ENCODE peak calls at places on chromosomes 16 and 17, in five cellular contexts. K is GM12878, B is GM12891, T is K562, E is HepG2. W is an unnamed sample.

GRCh38 chr17:83088451-83089321 is 9.3 kb downstream of the METRNL start:
- DNase-seq in T (no peak), B (no peak), E (no peak), K (no peak), W (no peak)

GRCh38 chr16:20515580-20516179 is 60.5 kb downstream of the ACSM2B start:
- DNase-seq in E (peak), K (no peak), B (no peak), T (no peak), W (no peak)

GRCh38 chr17:39740357-39741111 is 2.8 kb downstream of the GRB7 start:
- DNase-seq in T (peak), E (peak), K (no peak), B (no peak), W (peak)

GRCh38 chr16:9797306-9797705 is 384.9 kb downstream of the GRIN2A start:
- DNase-seq in T (no peak), E (peak), K (no peak), B (no peak), W (no peak)

GRCh38 chr16:11080327-11080967 is 136.1 kb downstream of the CLEC16A start:
- DNase-seq in K (no peak), T (no peak), B (no peak), E (no peak), W (no peak)

GRCh38 chr17:4499431-4500187 is 928 bp downstream of the SPNS2 start:
- DNase-seq in B (no peak), K (no peak), T (no peak), E (no peak), W (no peak)

GRCh38 chr17:54814371-54814770 is 86.3 kb upstream of the TOM1L1 start:
- DNase-seq in K (no peak), B (no peak), T (no peak), E (no peak), W (no peak)

GRCh38 chr16:67594956-67595355 is 32.6 kb downstream of the CTCF start:
- DNase-seq in T (no peak), B (no peak), K (no peak), E (no peak), W (no peak)

GRCh38 chr17:38658741-38659345 is 15.9 kb downstream of the EPOP start:
- DNase-seq in K (no peak), B (no peak), E (no peak), T (no peak), W (no peak)

GRCh38 chr16:50316848-50317630 is 50.7 kb downstream of the ADCY7 start:
- DNase-seq in E (no peak), T (no peak), K (no peak), B (no peak), W (no peak)

GRCh38 chr16:7137560-7138330 is 194.9 kb upstream of the RBFOX1 start:
- DNase-seq in E (peak), B (no peak), K (no peak), T (no peak), W (no peak)

GRCh38 chr17:28807925-28808641 is 34.5 kb downstream of the FAM222B start:
- DNase-seq in T (peak), K (no peak), B (no peak), E (peak), W (no peak)

GRCh38 chr17:36778458-36778857 is 158.8 kb upstream of the LHX1 start:
- DNase-seq in T (no peak), E (peak), B (no peak), K (no peak), W (no peak)

GRCh38 chr16:80693553-80693952 is 110.8 kb downstream of the CDYL2 start:
- DNase-seq in T (no peak), B (no peak), E (no peak), K (no peak), W (no peak)

GRCh38 chr17:47806026-47806912 is 15.3 kb downstream of the OSBPL7 start:
- DNase-seq in B (no peak), T (no peak), K (no peak), E (no peak), W (no peak)

GRCh38 chr16:79008036-79008868 is 592.3 kb downstream of the MAF start:
- DNase-seq in B (no peak), T (peak), K (no peak), E (no peak), W (no peak)

GRCh38 chr16:57619606-57620315 is 8.7 kb upstream of the ADGRG1 start:
- DNase-seq in K (no peak), T (no peak), B (no peak), E (peak), W (no peak)

GRCh38 chr17:17535957-17536356 is 39.8 kb upstream of the RASD1 start:
- DNase-seq in K (no peak), T (no peak), E (no peak), B (no peak), W (no peak)

GRCh38 chr17:10127819-10128375 is 70.5 kb downstream of the GAS7 start:
- DNase-seq in K (no peak), E (no peak), B (no peak), T (no peak), W (no peak)

GRCh38 chr17:1469231-1469852 is 13.3 kb upstream of the CRK start:
- DNase-seq in E (no peak), K (no peak), B (no peak), T (no peak), W (no peak)

GRCh38 chr16:5615868-5616642 is 518.5 kb upstream of the EEF2KMT start:
- DNase-seq in E (peak), K (no peak), T (peak), B (peak), W (peak)

GRCh38 chr16:11386054-11386680 is 40.9 kb downstream of the RMI2 start:
- DNase-seq in T (no peak), B (peak), E (no peak), K (no peak), W (peak)

GRCh38 chr17:4535667-4536258 is 19.4 kb downstream of the MYBBP1A start:
- DNase-seq in B (no peak), K (no peak), T (no peak), E (no peak), W (no peak)

GRCh38 chr17:18224053-18224427 is 1.4 kb upstream of the LLGL1 start:
- DNase-seq in E (peak), K (no peak), T (no peak), B (no peak), W (no peak)

GRCh38 chr16:79767597-79768280 is 167.2 kb upstream of the MAF start:
- DNase-seq in K (no peak), T (no peak), E (peak), B (no peak), W (no peak)

GRCh38 chr17:30921544-30922196 is at the start of gene ADAP2:
- DNase-seq in B (peak), T (peak), K (no peak), E (no peak), W (peak)

GRCh38 chr17:17466511-17466910 is 10.3 kb upstream of the MED9 start:
- DNase-seq in T (no peak), B (no peak), K (no peak), E (no peak), W (no peak)

GRCh38 chr16:11130978-11131665 is 124.9 kb downstream of the SOCS1 start:
- DNase-seq in E (no peak), K (no peak), B (no peak), T (no peak), W (no peak)

GRCh38 chr17:75602644-75603043 is 15.0 kb downstream of the MYO15B start:
- DNase-seq in E (no peak), T (no peak), B (no peak), K (no peak), W (no peak)
- TF ChIP-seq TAF1 in E (no peak), T (no peak), B (no peak), K (no peak), W (no peak)

GRCh38 chr17:60169921-60170817 is 20.4 kb downstream of the CA4 start:
- DNase-seq in B (no peak), E (peak), K (no peak), T (peak), W (no peak)
- TF ChIP-seq POLR2A in B (no peak), E (no peak), K (no peak), T (no peak), W (no peak)

GRCh38 chr16:3656491-3657468 is 2.3 kb downstream of the DNASE1 start:
- DNase-seq in B (no peak), T (no peak), E (no peak), K (no peak), W (no peak)

GRCh38 chr16:3652373-3653037 is 2.0 kb upstream of the DNASE1 start:
- DNase-seq in B (no peak), K (no peak), E (peak), T (no peak), W (no peak)

GRCh38 chr16:3655030-3655790 is 719 bp downstream of the DNASE1 start:
- DNase-seq in K (no peak), E (no peak), B (no peak), T (no peak), W (no peak)

GRCh38 chr16:3655791-3656490 is 1.4 kb downstream of the DNASE1 start:
- DNase-seq in B (no peak), T (no peak), E (no peak), K (no peak), W (no peak)

GRCh38 chr16:3654249-3654991 is at the start of gene DNASE1:
- DNase-seq in T (peak), K (peak), B (peak), E (peak), W (peak)
- TF ChIP-seq TAF1 in T (no peak), K (no peak), B (no peak), E (no peak), W (no peak)

DNA sequence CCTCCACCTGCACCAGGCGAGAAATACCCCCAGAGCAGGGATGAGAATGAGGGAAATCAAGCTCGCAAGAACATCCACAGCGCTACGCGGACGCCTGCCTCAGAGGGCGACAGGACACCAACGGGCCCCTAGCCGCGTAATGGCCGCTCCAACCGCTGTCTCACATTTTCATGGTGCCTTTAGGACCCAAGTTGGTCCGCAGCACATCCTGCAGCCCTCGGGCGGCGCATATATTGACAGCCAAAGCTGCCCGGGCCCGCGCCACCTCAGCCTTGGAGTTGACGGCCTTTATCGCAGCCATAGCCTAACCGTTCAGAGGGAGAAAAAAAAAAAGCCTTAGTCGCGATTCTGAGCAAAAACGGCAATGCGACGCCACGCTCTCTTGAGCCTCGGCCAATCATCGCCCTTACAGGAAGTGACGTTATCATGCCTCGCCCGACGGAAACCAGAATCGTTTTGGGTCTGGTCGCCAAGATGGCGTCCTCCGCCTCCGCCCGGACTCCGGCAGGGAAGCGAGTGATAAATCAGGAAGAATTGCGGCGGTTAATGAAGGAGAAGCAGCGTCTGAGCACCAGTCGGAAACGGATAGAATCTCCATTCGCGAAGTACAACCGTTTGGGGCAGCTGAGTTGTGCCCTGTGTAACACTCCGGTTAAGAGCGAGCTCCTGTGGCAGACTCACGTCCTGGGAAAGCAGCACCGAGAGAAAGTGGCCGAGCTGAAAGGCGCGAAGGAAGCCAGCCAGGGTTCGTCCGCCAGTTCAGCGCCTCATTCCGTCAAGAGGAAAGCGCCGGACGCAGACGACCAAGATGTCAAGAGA is at the start of the genes CCT6B and ZNF830:
- DNase-seq in K (peak), T (peak), B (peak), E (peak), W (peak)
- TF ChIP-seq POLR2A in K (peak), T (peak), B (peak), E (peak), W (peak)

GRCh38 chr16:29729116-29729521 is 16.7 kb downstream of the C16orf54 start:
- DNase-seq in K (no peak), B (no peak), T (peak), E (peak), W (no peak)
- TF ChIP-seq TAF1 in K (no peak), B (no peak), T (no peak), E (no peak), W (no peak)

GRCh38 chr16:46920402-46921068 is 36.4 kb downstream of the GPT2 start:
- DNase-seq in E (peak), K (no peak), B (no peak), T (no peak), W (no peak)
- TF ChIP-seq POLR2A in E (no peak), K (no peak), B (no peak), T (no peak), W (no peak)

GRCh38 chr17:6641374-6641818 is 536 bp downstream of the TXNDC17 start:
- DNase-seq in K (no peak), E (no peak), B (no peak), T (no peak), W (no peak)
- TF ChIP-seq TAF1 in K (no peak), E (no peak), B (no peak), T (no peak), W (no peak)

GRCh38 chr16:87395181-87395842 is 3.2 kb downstream of the MAP1LC3B start:
- DNase-seq in B (no peak), E (no peak), K (no peak), T (no peak), W (no peak)

GRCh38 chr16:87391324-87391949 is 699 bp upstream of the MAP1LC3B start:
- DNase-seq in B (no peak), T (peak), E (peak), K (no peak), W (no peak)

GRCh38 chr16:87393680-87394055 is 1.5 kb downstream of the MAP1LC3B start:
- DNase-seq in E (no peak), T (no peak), K (no peak), B (no peak), W (no peak)

GRCh38 chr16:87391950-87392822 is at the start of gene MAP1LC3B:
- DNase-seq in K (peak), T (peak), E (peak), B (peak), W (peak)

GRCh38 chr16:87392823-87393679 is 915 bp downstream of the MAP1LC3B start:
- DNase-seq in B (no peak), E (no peak), K (no peak), T (peak), W (no peak)
- TF ChIP-seq POLR2A in B (no peak), E (no peak), K (no peak), T (no peak), W (no peak)

GRCh38 chr17:78322858-78323455 is 36.9 kb downstream of the SOCS3 start:
- DNase-seq in B (no peak), E (no peak), K (no peak), T (no peak), W (no peak)
- TF ChIP-seq TAF1 in B (no peak), E (no peak), K (no peak), T (no peak), W (no peak)

GRCh38 chr16:70685061-70685937 is 554 bp downstream of the MTSS2 start:
- DNase-seq in B (peak), K (no peak), E (no peak), T (peak), W (no peak)

GRCh38 chr16:70687172-70687531 is 1.3 kb upstream of the MTSS2 start:
- DNase-seq in K (no peak), T (peak), E (no peak), B (no peak), W (no peak)

GRCh38 chr16:70684146-70685060 is 1.4 kb downstream of the MTSS2 start:
- DNase-seq in T (no peak), E (no peak), B (no peak), K (no peak), W (no peak)

GRCh38 chr16:70686376-70687171 is 721 bp upstream of the MTSS2 start:
- DNase-seq in E (no peak), T (no peak), B (no peak), K (no peak), W (no peak)

DNA sequence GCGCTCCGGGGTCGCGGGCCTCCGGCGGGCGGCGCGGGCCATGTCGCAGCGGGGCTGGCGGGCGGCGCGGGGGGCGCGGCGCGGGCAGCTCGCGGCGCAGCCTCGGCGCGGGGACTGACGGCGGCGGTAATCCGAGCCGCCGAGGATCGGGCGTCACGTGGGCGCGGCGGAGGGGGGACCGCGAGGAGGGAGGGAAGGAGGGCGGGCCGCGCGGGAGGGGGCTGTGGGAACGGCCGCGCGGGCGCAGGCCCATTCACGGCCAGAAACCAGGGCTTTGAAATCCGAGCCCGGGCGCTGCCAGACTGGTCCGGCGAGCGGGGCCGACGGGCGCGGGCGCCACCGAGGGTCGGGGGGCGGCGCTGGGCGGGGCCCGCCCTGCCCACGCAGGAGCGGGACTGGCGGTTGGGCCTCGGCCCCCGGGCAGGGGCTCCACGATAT is at the start of gene MTSS2:
- DNase-seq in K (no peak), E (peak), B (peak), T (peak), W (no peak)
- TF ChIP-seq POLR2A in K (no peak), E (peak), B (no peak), T (no peak), W (no peak)